ENCODE peak calls at places on chromosomes 2 and 18, in ten cellular contexts. D is GM13976, V is HTR-8/SVneo, A is COR-L47, Z is nucleus accumbens, G is stomach, L is left ventricle myocardium inferior, C is psoas muscle, X is fibroblast of the conjunctiva, U is AML-193. S is an unnamed sample.
A peak's percentile ranks its signal among the peaks of the same experiment; 100 is the strongest.

GRCh38 chr2:166171210-166171609 is 43.4 kb upstream of the SCN1A start:
- DNase-seq in D (no peak), V (no peak), A (no peak), Z (no peak), G (no peak), L (no peak), C (no peak), X (no peak), U (no peak), S (no peak)

GRCh38 chr2:229920011-229920781 is 1.6 kb downstream of the TRIP12 start:
- DNase-seq in D (no peak), V (no peak), A (no peak), Z (peak; percentile 2), G (no peak), L (no peak), C (no peak), X (no peak), U (no peak), S (peak; percentile 37)

GRCh38 chr2:113157108-113157896 is 16.5 kb upstream of the PSD4 start:
- DNase-seq in D (peak; percentile 79), V (peak; percentile 32), A (peak; percentile 80), Z (no peak), G (peak; percentile 85), L (no peak), C (no peak), X (no peak), U (no peak), S (peak; percentile 20)

GRCh38 chr18:76451475-76452331 is 43.3 kb downstream of the ZNF516 start:
- DNase-seq in D (no peak), V (no peak), A (peak; percentile 35), Z (peak; percentile 48), G (no peak), L (no peak), C (no peak), X (no peak), U (no peak), S (no peak)

GRCh38 chr2:3505771-3506170 is 13.6 kb downstream of the ADI1 start:
- DNase-seq in D (no peak), V (no peak), A (no peak), Z (no peak), G (no peak), L (no peak), C (no peak), X (no peak), U (no peak), S (no peak)

GRCh38 chr2:2156881-2157280 is 174.2 kb downstream of the MYT1L start:
- DNase-seq in D (no peak), V (no peak), A (no peak), Z (no peak), G (no peak), L (no peak), C (no peak), X (no peak), U (no peak), S (no peak)

GRCh38 chr2:64469261-64469660 is 15.3 kb downstream of the LGALSL start:
- DNase-seq in D (no peak), V (no peak), A (no peak), Z (no peak), G (no peak), L (no peak), C (no peak), X (no peak), U (no peak), S (no peak)

GRCh38 chr2:240437861-240438809 is 2.7 kb downstream of the GPC1 start:
- DNase-seq in D (peak; percentile 92), V (peak; percentile 82), A (no peak), Z (peak; percentile 82), G (peak; percentile 78), L (peak; percentile 64), C (peak; percentile 80), X (peak; percentile 32), U (peak; percentile 32), S (peak; percentile 55)